ENCODE peak calls at places on chromosome 17, in five cellular contexts. Z is psoas muscle, C is IMR-90, D is keratinocyte, T is esophagus muscularis mucosa. F is an unnamed sample.

GRCh38 chr17:14752007-14752406 is 451.1 kb downstream of the HS3ST3B1 start:
- DNase-seq in Z (no peak), C (no peak), D (no peak), T (no peak), F (no peak)

GRCh38 chr17:33261911-33262665 is 31.0 kb downstream of the ASIC2 start:
- DNase-seq in Z (no peak), C (no peak), D (no peak), T (no peak), F (no peak)

GRCh38 chr17:32877164-32877764 is 340 bp upstream of the MYO1D start:
- DNase-seq in Z (peak), C (peak), D (no peak), T (peak), F (peak)

GRCh38 chr17:50187403-50187735 is 14.1 kb downstream of the COL1A1 start:
- DNase-seq in Z (no peak), C (peak), D (no peak), T (no peak), F (no peak)

GRCh38 chr17:9218911-9219310 is 197.6 kb downstream of the NTN1 start:
- DNase-seq in Z (no peak), C (no peak), D (no peak), T (no peak), F (no peak)

GRCh38 chr17:17057057-17057551 is 14.8 kb downstream of the MPRIP start:
- DNase-seq in Z (no peak), C (no peak), D (no peak), T (no peak), F (peak)

GRCh38 chr17:74842599-74843351 is 16.9 kb downstream of the GRIN2C start:
- DNase-seq in Z (peak), C (peak), D (no peak), T (no peak), F (no peak)

GRCh38 chr17:42337442-42337841 is 49.1 kb downstream of the STAT5A start:
- DNase-seq in Z (no peak), C (peak), D (no peak), T (no peak), F (no peak)

GRCh38 chr17:17061516-17061915 is 19.3 kb downstream of the MPRIP start:
- DNase-seq in Z (no peak), C (no peak), D (no peak), T (no peak), F (peak)

GRCh38 chr17:76156662-76156991 is 15.6 kb upstream of the FOXJ1 start:
- DNase-seq in Z (no peak), C (no peak), D (no peak), T (no peak), F (no peak)

GRCh38 chr17:1298616-1299015 is 19.2 kb downstream of the TRARG1 start:
- DNase-seq in Z (no peak), C (no peak), D (no peak), T (no peak), F (no peak)

GRCh38 chr17:71885662-71886061 is 235.2 kb upstream of the SOX9 start:
- DNase-seq in Z (no peak), C (no peak), D (no peak), T (no peak), F (no peak)

GRCh38 chr17:50785126-50785525 is 17.8 kb upstream of the ANKRD40CL start:
- DNase-seq in Z (no peak), C (no peak), D (no peak), T (no peak), F (no peak)

GRCh38 chr17:35774499-35774898 is 13.8 kb downstream of the C17orf50 start:
- DNase-seq in Z (no peak), C (peak), D (no peak), T (no peak), F (peak)

GRCh38 chr17:44130693-44131349 is 7.4 kb upstream of the HDAC5 start:
- DNase-seq in Z (no peak), C (no peak), D (no peak), T (no peak), F (no peak)

GRCh38 chr17:61511480-61512182 is 59.4 kb downstream of the TBX4 start:
- DNase-seq in Z (no peak), C (no peak), D (no peak), T (peak), F (no peak)

GRCh38 chr17:45282683-45283644 is 21.1 kb upstream of the SPATA32 start:
- DNase-seq in Z (peak), C (peak), D (no peak), T (no peak), F (peak)

GRCh38 chr17:6470146-6470718 is 26.0 kb downstream of the PIMREG start:
- DNase-seq in Z (no peak), C (no peak), D (no peak), T (no peak), F (no peak)

GRCh38 chr17:68512967-68513474 is 791 bp downstream of the PRKAR1A start:
- DNase-seq in Z (peak), C (peak), D (no peak), T (no peak), F (peak)

GRCh38 chr17:47987240-47987835 is 16.4 kb downstream of the CDK5RAP3 start:
- DNase-seq in Z (no peak), C (no peak), D (no peak), T (no peak), F (peak)
- H3K27ac ChIP-seq in Z (no peak), C (no peak), D (no peak), T (peak), F (peak)

DNA sequence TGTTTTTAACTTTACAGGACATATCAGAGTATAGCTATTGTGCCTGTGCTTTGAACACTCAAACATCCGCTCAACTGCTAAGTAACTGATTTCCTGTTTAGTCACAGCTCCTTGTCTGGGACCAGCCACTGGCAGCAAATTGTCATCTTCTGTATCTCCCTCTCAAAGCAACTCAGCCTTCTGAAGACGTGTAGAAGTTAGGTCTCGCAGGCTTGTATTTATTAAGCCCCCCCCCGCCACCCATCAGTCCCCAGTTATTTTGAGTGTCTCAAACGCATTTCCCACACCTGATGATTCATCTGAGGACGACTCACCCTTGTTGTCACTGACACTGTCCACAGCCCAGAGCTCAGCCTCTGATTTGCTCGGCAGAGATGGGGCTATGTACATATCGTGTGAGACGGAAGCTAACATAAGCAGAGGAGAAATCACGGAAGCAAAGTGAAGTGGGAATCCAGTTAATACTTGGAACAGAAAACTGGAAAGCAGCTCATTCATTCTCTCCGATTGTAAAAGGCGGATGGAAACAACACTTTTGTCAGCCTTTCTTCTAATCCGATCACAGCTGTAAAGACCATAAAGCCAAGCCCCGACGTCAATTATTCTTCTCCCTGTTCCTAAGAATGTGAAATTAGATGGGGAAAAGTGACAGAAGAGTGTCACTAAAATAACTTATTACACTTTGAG is 64.1 kb downstream of the PITPNC1 start:
- DNase-seq in Z (peak), C (peak), D (no peak), T (peak), F (no peak)
- H3K27ac ChIP-seq in Z (peak), C (peak), D (no peak), T (peak), F (peak)

DNA sequence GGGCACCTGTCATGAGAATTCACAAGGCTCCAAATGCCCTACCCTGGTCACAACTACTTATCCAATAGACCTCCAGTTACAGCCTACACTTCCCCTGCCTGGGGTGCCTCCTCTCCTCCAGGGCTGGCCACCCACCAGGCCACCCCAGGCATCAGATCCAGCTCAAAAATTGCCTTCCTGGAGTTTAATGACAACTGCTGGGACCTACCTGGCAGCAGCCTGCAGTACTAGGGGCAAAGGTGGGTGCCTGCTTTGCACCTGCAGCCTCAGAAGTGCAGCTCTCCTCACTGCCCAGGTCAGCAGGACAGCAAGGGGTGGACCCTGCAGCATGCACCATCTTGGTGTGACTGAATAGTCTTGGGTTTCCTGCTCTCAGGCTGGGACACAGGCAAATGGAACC is 3.6 kb downstream of the GP1BA start:
- DNase-seq in Z (no peak), C (no peak), D (no peak), T (no peak), F (no peak)
- H3K27ac ChIP-seq in Z (no peak), C (no peak), D (no peak), T (no peak), F (no peak)

DNA sequence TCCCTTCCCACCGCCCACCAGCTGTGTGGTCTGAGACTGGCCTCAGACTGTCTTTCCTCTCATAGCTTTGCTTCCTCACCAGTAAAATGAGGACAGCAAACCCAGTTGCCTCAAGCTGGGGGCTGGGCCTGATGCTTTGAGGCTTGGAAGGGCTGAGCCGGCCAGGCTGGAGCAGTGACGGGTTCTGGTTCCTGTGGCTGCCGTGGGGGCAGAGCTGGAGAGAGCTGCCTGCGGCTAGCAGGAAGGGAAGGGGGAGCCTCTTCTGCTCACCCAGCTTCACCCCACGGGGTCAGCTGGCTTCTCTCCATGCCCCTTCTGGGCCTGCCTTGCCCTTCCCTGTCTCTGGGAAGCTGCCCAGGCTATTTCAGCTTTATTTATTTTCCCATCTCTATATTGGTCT is 23.8 kb downstream of the LASP1 start:
- DNase-seq in Z (peak), C (no peak), D (no peak), T (no peak), F (no peak)
- H3K27ac ChIP-seq in Z (peak), C (no peak), D (no peak), T (peak), F (peak)

DNA sequence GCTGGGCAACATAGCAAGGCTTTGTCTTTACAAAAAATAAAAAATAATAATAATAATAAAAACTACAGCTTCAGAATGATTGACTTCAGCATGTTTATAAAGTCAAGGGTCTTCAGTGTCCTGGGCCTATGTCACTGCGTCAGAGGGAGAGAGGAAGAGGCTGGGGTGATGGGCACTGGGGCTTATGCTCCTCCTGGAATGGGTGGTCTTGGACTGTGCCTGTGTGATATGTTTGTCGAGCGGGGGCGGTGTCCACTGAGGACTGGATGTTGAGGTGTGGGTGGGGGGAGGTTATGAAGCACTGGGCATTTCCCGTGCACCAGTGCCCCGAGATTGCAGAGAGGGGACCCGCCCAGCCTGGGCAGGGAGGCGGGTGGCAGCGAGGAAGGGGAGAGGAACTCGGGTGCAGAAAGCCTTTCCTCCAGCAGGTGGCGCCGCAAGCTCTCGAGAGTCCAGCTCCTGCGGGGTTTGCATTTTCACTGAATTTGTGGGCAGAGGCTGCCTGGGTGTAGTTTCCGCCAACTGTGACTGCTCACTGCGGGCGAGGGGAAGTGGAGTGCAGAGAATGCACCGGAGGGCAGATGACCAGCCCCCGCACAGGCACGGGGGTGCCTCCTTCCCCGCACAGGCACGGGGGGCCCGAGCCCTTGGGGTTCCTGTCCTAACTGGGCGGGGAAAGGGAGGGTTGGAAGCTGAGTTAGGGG is 190.5 kb downstream of the SEC14L1 start:
- DNase-seq in Z (peak), C (peak), D (no peak), T (peak), F (peak)
- H3K27ac ChIP-seq in Z (peak), C (peak), D (peak), T (peak), F (peak)

DNA sequence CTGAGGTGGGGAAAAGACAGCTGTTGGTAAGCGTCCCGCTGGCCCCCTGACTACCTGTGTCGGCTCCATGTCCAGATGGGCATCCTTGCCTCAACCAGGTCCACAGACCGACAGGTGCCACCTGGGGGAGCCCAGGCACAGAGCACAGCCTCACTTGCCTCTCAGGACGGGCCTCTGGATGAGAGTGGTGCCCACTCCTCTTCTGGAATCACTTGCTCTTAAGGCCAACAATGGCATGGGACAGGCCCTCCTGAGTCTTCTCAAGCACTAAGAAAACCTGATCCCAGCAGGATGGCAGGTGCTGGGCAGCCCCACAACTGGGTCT is 17.2 kb downstream of the SLC16A3 start:
- DNase-seq in Z (peak), C (no peak), D (no peak), T (no peak), F (peak)
- H3K27ac ChIP-seq in Z (peak), C (no peak), D (peak), T (peak), F (peak)

F was measured in sigmoid colon.